ENCODE peak calls at places on chromosomes 4 and X, in seven cellular contexts. D is cardiac muscle cell, E is ascending aorta, K is progenitor cell of endocrine pancreas, I is fibroblast of pulmonary artery, B is fibroblast of lung, A is right lobe of liver. H is an unnamed sample.

GRCh38 chr4:54229631-54230478 is 762 bp downstream of the PDGFRA start:
- DNase-seq in D (peak), E (peak), K (peak), I (peak), B (peak), A (peak), H (no peak)

GRCh38 chr4:26765515-26765914 is 95.1 kb upstream of the STIM2 start:
- DNase-seq in D (no peak), E (no peak), K (no peak), I (no peak), B (no peak), A (no peak), H (peak)

GRCh38 chrX:55127692-55128091 is 38.9 kb downstream of the PAGE2 start:
- DNase-seq in D (peak), E (no peak), K (no peak), I (peak), B (peak), A (no peak), H (peak)

GRCh38 chr4:173883821-173884220 is 353.8 kb upstream of the HAND2 start:
- DNase-seq in D (no peak), E (no peak), K (no peak), I (no peak), B (peak), A (no peak), H (no peak)

GRCh38 chrX:39645059-39645895 is 452.5 kb downstream of the BCOR start:
- DNase-seq in D (peak), E (peak), K (no peak), I (peak), B (peak), A (no peak), H (peak)

GRCh38 chr4:105520819-105521790 is 31.3 kb upstream of the ARHGEF38 start:
- DNase-seq in D (peak), E (no peak), K (no peak), I (peak), B (peak), A (no peak), H (peak)

GRCh38 chr4:15244354-15244753 is 183.5 kb upstream of the C1QTNF7 start:
- DNase-seq in D (peak), E (no peak), K (no peak), I (no peak), B (peak), A (no peak), H (no peak)

GRCh38 chr4:85883180-85883579 is 408.2 kb downstream of the ARHGAP24 start:
- DNase-seq in D (no peak), E (no peak), K (no peak), I (no peak), B (no peak), A (no peak), H (no peak)

GRCh38 chrX:41317487-41318208 is 16.3 kb upstream of the DDX3X start:
- DNase-seq in D (peak), E (no peak), K (no peak), I (peak), B (peak), A (no peak), H (peak)

GRCh38 chr4:188008377-188008776 is 12.8 kb downstream of the ZFP42 start:
- DNase-seq in D (peak), E (no peak), K (no peak), I (peak), B (peak), A (no peak), H (peak)

GRCh38 chrX:31223817-31224216 is 152.0 kb upstream of the FTHL17 start:
- DNase-seq in D (peak), E (no peak), K (no peak), I (peak), B (peak), A (no peak), H (peak)

GRCh38 chr4:184295206-184295605 is 77.5 kb upstream of the ENPP6 start:
- DNase-seq in D (no peak), E (no peak), K (no peak), I (no peak), B (no peak), A (no peak), H (no peak)

GRCh38 chr4:2252530-2252924 is 9.4 kb downstream of the MXD4 start:
- DNase-seq in D (no peak), E (peak), K (no peak), I (no peak), B (no peak), A (no peak), H (no peak)

GRCh38 chrX:6505960-6506359 is 29.0 kb downstream of the VCX3A start:
- DNase-seq in D (no peak), E (no peak), K (no peak), I (no peak), B (no peak), A (no peak), H (no peak)

GRCh38 chrX:17500145-17500579 is 125.2 kb downstream of the NHS start:
- DNase-seq in D (peak), E (no peak), K (no peak), I (peak), B (peak), A (no peak), H (peak)

GRCh38 chr4:78517050-78517652 is 34.4 kb upstream of the ANXA3 start:
- DNase-seq in D (peak), E (no peak), K (no peak), I (peak), B (peak), A (no peak), H (peak)

GRCh38 chr4:73311428-73311827 is 52.8 kb upstream of the ANKRD17 start:
- DNase-seq in D (peak), E (no peak), K (no peak), I (peak), B (peak), A (no peak), H (peak)

GRCh38 chr4:2574058-2574457 is 37.6 kb downstream of the FAM193A start:
- DNase-seq in D (no peak), E (no peak), K (no peak), I (no peak), B (no peak), A (no peak), H (no peak)

GRCh38 chrX:850471-850916 is 219.9 kb downstream of the SHOX start:
- DNase-seq in D (no peak), E (no peak), K (no peak), I (no peak), B (no peak), A (no peak), H (no peak)

GRCh38 chrX:50677789-50678188 is 136.2 kb downstream of the SHROOM4 start:
- DNase-seq in D (no peak), E (no peak), K (no peak), I (no peak), B (no peak), A (no peak), H (no peak)

GRCh38 chr4:101258782-101259353 is 88.5 kb downstream of the PPP3CA start:
- DNase-seq in D (no peak), E (no peak), K (no peak), I (no peak), B (no peak), A (no peak), H (peak)

GRCh38 chr4:122783301-122784215 is 43.1 kb upstream of the FGF2 start:
- DNase-seq in D (peak), E (peak), K (no peak), I (peak), B (peak), A (peak), H (peak)

GRCh38 chrX:15737957-15738685 is at the start of gene CA5B:
- DNase-seq in D (peak), E (peak), K (peak), I (peak), B (peak), A (peak), H (peak)

GRCh38 chr4:134777626-134778025 is 576.0 kb upstream of the PABPC4L start:
- DNase-seq in D (peak), E (no peak), K (no peak), I (no peak), B (no peak), A (no peak), H (no peak)

GRCh38 chr4:145552181-145552822 is 66.9 kb upstream of the MMAA start:
- DNase-seq in D (no peak), E (no peak), K (no peak), I (no peak), B (no peak), A (no peak), H (no peak)

GRCh38 chrX:74925210-74926088 is at the start of gene NEXMIF:
- DNase-seq in D (peak), E (no peak), K (peak), I (peak), B (peak), A (peak), H (peak)

GRCh38 chr4:154606728-154607723 is 5.4 kb downstream of the FGG start:
- DNase-seq in D (no peak), E (no peak), K (no peak), I (no peak), B (no peak), A (no peak), H (no peak)

GRCh38 chrX:19723427-19723826 is 164.0 kb downstream of the SH3KBP1 start:
- DNase-seq in D (no peak), E (no peak), K (no peak), I (no peak), B (no peak), A (no peak), H (no peak)

GRCh38 chr4:6782147-6782845 is at the start of gene KIAA0232:
- DNase-seq in D (peak), E (peak), K (peak), I (peak), B (peak), A (peak), H (peak)

GRCh38 chr4:155629183-155629825 is 37.3 kb upstream of the GUCY1A1 start:
- DNase-seq in D (peak), E (no peak), K (no peak), I (peak), B (no peak), A (no peak), H (peak)

GRCh38 chr4:108018038-108018883 is 28.6 kb downstream of the HADH start:
- DNase-seq in D (peak), E (peak), K (peak), I (peak), B (peak), A (peak), H (peak)

GRCh38 chrX:137878401-137878800 is 312.5 kb downstream of the ZIC3 start:
- DNase-seq in D (no peak), E (no peak), K (no peak), I (no peak), B (no peak), A (no peak), H (no peak)

GRCh38 chr4:176189891-176190795 is 5.2 kb downstream of the SPATA4 start:
- DNase-seq in D (no peak), E (no peak), K (no peak), I (no peak), B (no peak), A (no peak), H (no peak)

GRCh38 chrX:118497180-118497814 is 1.7 kb downstream of the DOCK11 start:
- DNase-seq in D (no peak), E (no peak), K (no peak), I (no peak), B (no peak), A (no peak), H (no peak)

GRCh38 chr4:130309221-130309620 is 1213.3 kb downstream of the C4orf33 start:
- DNase-seq in D (no peak), E (no peak), K (no peak), I (no peak), B (no peak), A (no peak), H (no peak)

DNA sequence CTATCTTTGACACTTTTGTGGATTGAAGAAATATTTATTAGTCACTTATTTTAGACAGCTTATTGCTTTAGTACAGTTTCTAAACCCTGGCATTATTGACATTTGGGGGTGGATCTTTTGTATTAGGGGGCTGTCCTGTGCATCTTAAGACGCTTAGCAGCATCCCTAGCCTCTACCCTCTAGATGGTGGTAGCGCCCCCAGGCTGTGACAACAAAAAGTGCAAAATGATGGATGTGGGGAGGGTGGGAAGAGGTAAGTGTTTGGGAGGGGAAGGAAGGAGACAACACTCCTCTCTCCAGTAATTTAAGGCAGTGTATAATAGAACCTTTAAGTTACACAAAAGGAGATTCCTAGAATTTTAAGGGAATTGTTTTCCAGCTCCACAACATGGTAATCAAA is 1210.6 kb downstream of the C4orf33 start:
- DNase-seq in D (no peak), E (no peak), K (no peak), I (no peak), B (no peak), A (no peak), H (no peak)
- TF ChIP-seq CTCF in D (no peak), E (no peak), K (no peak), I (no peak), B (no peak), A (no peak), H (no peak)

GRCh38 chr4:10035130-10035529 is 13.8 kb upstream of the SLC2A9 start:
- DNase-seq in D (no peak), E (no peak), K (no peak), I (no peak), B (no peak), A (no peak), H (no peak)
- TF ChIP-seq CTCF in D (no peak), E (no peak), K (no peak), I (no peak), B (no peak), A (no peak), H (no peak)

GRCh38 chr4:92381640-92382039 is 77.9 kb downstream of the GRID2 start:
- DNase-seq in D (peak), E (no peak), K (no peak), I (peak), B (peak), A (no peak), H (peak)

GRCh38 chr4:92387459-92388069 is 83.8 kb downstream of the GRID2 start:
- DNase-seq in D (peak), E (no peak), K (no peak), I (peak), B (peak), A (no peak), H (peak)
- TF ChIP-seq CTCF in D (peak), E (peak), K (peak), I (peak), B (peak), A (peak), H (peak)

GRCh38 chr4:8688041-8688907 is 95.7 kb downstream of the CPZ start:
- DNase-seq in D (peak), E (no peak), K (peak), I (peak), B (no peak), A (peak), H (peak)
- TF ChIP-seq CTCF in D (peak), E (no peak), K (peak), I (peak), B (no peak), A (peak), H (peak)